ENCODE peak calls at places on chromosomes 2 and 18, in seven cellular contexts. R is NAMALWA; F is NCI-H1417; H is activated CD4-positive, alpha-beta T cell treated with anti-CD3 and anti-CD28 coated beads for 24 hours; C is endodermal cell; A is cardiac fibroblast; Y is amniotic stem cell. Z is an unnamed sample.

GRCh38 chr2:178426388-178426787 is 24.6 kb downstream of the PRKRA start:
- DNase-seq in C (no peak), H (no peak), A (no peak), F (no peak), R (no peak), Y (no peak), Z (peak)

GRCh38 chr18:3153107-3153704 is 66.6 kb downstream of the MYOM1 start:
- DNase-seq in C (no peak), A (peak), F (no peak), Y (no peak), H (no peak), R (no peak), Z (no peak)

GRCh38 chr2:238601433-238602222 is 174.9 kb downstream of the ASB1 start:
- DNase-seq in H (no peak), A (peak), R (no peak), Y (no peak), F (no peak), C (no peak), Z (no peak)

GRCh38 chr2:151228847-151229497 is 32.7 kb downstream of the RBM43 start:
- DNase-seq in Y (no peak), H (no peak), F (no peak), A (no peak), R (no peak), C (no peak), Z (no peak)

GRCh38 chr2:63792523-63792922 is 49.2 kb upstream of the UGP2 start:
- DNase-seq in A (peak), C (no peak), H (no peak), Y (peak), R (no peak), F (no peak), Z (peak)

GRCh38 chr2:160257015-160257741 is 57.1 kb upstream of the ITGB6 start:
- DNase-seq in H (no peak), C (no peak), A (no peak), F (no peak), R (no peak), Y (no peak), Z (no peak)

GRCh38 chr2:105396254-105397024 is 2.4 kb downstream of the FHL2 start:
- DNase-seq in R (no peak), C (no peak), F (no peak), A (peak), Y (peak), H (peak), Z (peak)

GRCh38 chr2:58376592-58376991 is 135.5 kb upstream of the FANCL start:
- DNase-seq in C (no peak), A (no peak), Y (no peak), R (no peak), F (no peak), H (no peak), Z (no peak)

GRCh38 chr2:239723486-239724193 is 301.5 kb downstream of the NDUFA10 start:
- DNase-seq in R (no peak), Y (no peak), H (no peak), C (peak), F (no peak), A (no peak), Z (no peak)

GRCh38 chr2:19846030-19846429 is 55.8 kb downstream of the TTC32 start:
- DNase-seq in H (no peak), C (no peak), Y (no peak), A (peak), R (no peak), F (no peak), Z (no peak)

GRCh38 chr2:101185085-101185484 is 33.9 kb upstream of the TBC1D8 start:
- DNase-seq in F (peak), A (no peak), R (no peak), C (no peak), H (no peak), Y (no peak), Z (no peak)

GRCh38 chr2:103991591-103991990 is 862.3 kb upstream of the POU3F3 start:
- DNase-seq in R (peak), F (no peak), C (no peak), A (no peak), Y (no peak), H (no peak), Z (no peak)

GRCh38 chr18:21270453-21270852 is 28.4 kb downstream of the GREB1L start:
- DNase-seq in H (no peak), C (no peak), R (no peak), A (peak), Y (peak), F (no peak), Z (peak)

GRCh38 chr2:105317937-105318336 is 11.6 kb downstream of the TGFBRAP1 start:
- DNase-seq in Y (no peak), H (no peak), F (no peak), R (no peak), C (no peak), A (no peak), Z (no peak)

GRCh38 chr18:59612461-59612860 is 84.8 kb downstream of the CCBE1 start:
- DNase-seq in Y (no peak), A (peak), C (no peak), F (no peak), R (no peak), H (no peak), Z (no peak)

GRCh38 chr18:3983351-3983969 is 471.6 kb downstream of the DLGAP1 start:
- DNase-seq in A (peak), F (no peak), C (no peak), H (no peak), Y (no peak), R (no peak), Z (peak)

GRCh38 chr2:240557808-240558207 is at the start of gene ANKMY1:
- DNase-seq in C (peak), Y (peak), R (peak), A (peak), H (peak), F (no peak), Z (peak)

GRCh38 chr2:71150082-71150816 is 19.8 kb downstream of the MPHOSPH10 start:
- DNase-seq in A (no peak), R (no peak), H (no peak), Y (no peak), F (no peak), C (no peak), Z (no peak)

GRCh38 chr2:170716851-170717598 is 1.9 kb downstream of the SP5 start:
- DNase-seq in C (peak), A (peak), R (no peak), H (no peak), Y (no peak), F (no peak), Z (no peak)

GRCh38 chr2:128366746-128367511 is 48.3 kb upstream of the HS6ST1 start:
- DNase-seq in R (no peak), A (no peak), H (no peak), Y (no peak), F (no peak), C (peak), Z (no peak)

Z was measured in brain microvascular endothelial cell.